ENCODE peak calls at places on chromosomes 2 and 18, in ten cellular contexts. D is cardiac muscle cell; X is fibroblast of lung; W is AML-193; Z is hepatic stellate cell; U is HCT116; O is HEK293T; T is activated gamma-delta T cell treated with Interleukin-2 at 50 U/mL for 16 hours; F is RKO; L is naive thymus-derived CD8-positive, alpha-beta T cell. N is an unnamed sample.
A peak's percentile ranks its signal among the peaks of the same experiment; 100 is the strongest.

GRCh38 chr2:86790828-86791561 is at the start of gene CD8A:
- DNase-seq in F (no peak), L (peak; percentile 66), O (no peak), W (peak; percentile 30), D (no peak), U (no peak), T (no peak), Z (no peak), X (peak; percentile 20), N (peak; percentile 76)

GRCh38 chr2:107585851-107586250 is 240.8 kb upstream of the RGPD4 start:
- DNase-seq in D (no peak), T (no peak), W (no peak), F (no peak), L (no peak), U (no peak), O (no peak), X (no peak), Z (no peak), N (no peak)

GRCh38 chr2:196268538-196269338 is 97.4 kb upstream of the STK17B start:
- DNase-seq in L (no peak), T (no peak), O (no peak), D (no peak), F (no peak), U (no peak), W (peak; percentile 75), X (peak; percentile 78), Z (no peak), N (no peak)

GRCh38 chr2:230520875-230521155 is 104.8 kb downstream of the SP100 start:
- DNase-seq in F (peak; percentile 54), X (peak; percentile 40), D (no peak), T (no peak), L (no peak), Z (no peak), O (no peak), U (no peak), W (no peak), N (no peak)

GRCh38 chr2:38098351-38099095 is 22.6 kb upstream of the CYP1B1 start:
- DNase-seq in T (no peak), X (no peak), Z (no peak), O (no peak), F (no peak), L (no peak), W (no peak), D (no peak), U (no peak), N (no peak)

GRCh38 chr2:222904557-222905258 is 43.9 kb downstream of the ACSL3 start:
- DNase-seq in X (peak; percentile 97), O (no peak), W (no peak), F (no peak), L (no peak), D (no peak), U (no peak), Z (peak; percentile 81), T (no peak), N (no peak)

GRCh38 chr2:20304411-20304810 is 46.2 kb downstream of the PUM2 start:
- DNase-seq in Z (peak; percentile 35), F (no peak), T (no peak), U (no peak), X (peak; percentile 77), D (no peak), L (no peak), O (no peak), W (no peak), N (no peak)

GRCh38 chr2:24269270-24269669 is 91.1 kb downstream of the ITSN2 start:
- DNase-seq in O (no peak), U (no peak), D (no peak), Z (no peak), X (no peak), L (no peak), W (no peak), T (no peak), F (peak; percentile 95), N (no peak)

GRCh38 chr2:139122711-139123158 is 342.5 kb upstream of the NXPH2 start:
- DNase-seq in T (no peak), U (peak; percentile 80), L (no peak), D (no peak), W (no peak), F (peak; percentile 71), X (no peak), O (no peak), Z (no peak), N (no peak)

GRCh38 chr2:128319773-128320608 is 1.3 kb upstream of the HS6ST1 start:
- DNase-seq in T (no peak), W (no peak), X (no peak), F (no peak), Z (no peak), U (no peak), O (no peak), L (no peak), D (no peak), N (no peak)

GRCh38 chr2:67917332-67918054 is 145.3 kb downstream of the C1D start:
- DNase-seq in X (peak; percentile 79), O (no peak), W (no peak), L (no peak), T (no peak), F (peak; percentile 56), D (no peak), U (no peak), Z (peak; percentile 67), N (no peak)

GRCh38 chr18:8380926-8381325 is 228.3 kb upstream of the RAB12 start:
- DNase-seq in O (no peak), X (no peak), Z (no peak), L (no peak), F (no peak), T (no peak), D (no peak), U (no peak), W (no peak), N (no peak)

GRCh38 chr2:111705206-111705605 is 178.8 kb downstream of the ANAPC1 start:
- DNase-seq in W (no peak), T (no peak), F (no peak), Z (no peak), D (no peak), X (no peak), L (no peak), U (no peak), O (no peak), N (no peak)

GRCh38 chr2:28317390-28317789 is 75.3 kb upstream of the FOSL2 start:
- DNase-seq in L (no peak), X (no peak), T (no peak), W (no peak), U (no peak), O (no peak), D (no peak), F (no peak), Z (no peak), N (no peak)

GRCh38 chr2:177242136-177242987 is 22.2 kb downstream of the NFE2L2 start:
- DNase-seq in F (peak; percentile 93), L (no peak), Z (peak; percentile 88), U (peak; percentile 83), W (no peak), D (no peak), O (peak; percentile 66), X (peak; percentile 97), T (no peak), N (no peak)

GRCh38 chr2:144364988-144365738 is 154.8 kb downstream of the ZEB2 start:
- DNase-seq in O (no peak), U (no peak), Z (no peak), W (no peak), X (no peak), L (no peak), T (no peak), D (no peak), F (no peak), N (no peak)

GRCh38 chr18:56200381-56200831 is 438.0 kb downstream of the TXNL1 start:
- DNase-seq in X (peak; percentile 47), D (no peak), T (no peak), Z (peak; percentile 15), O (no peak), L (no peak), F (peak; percentile 3), U (no peak), W (no peak), N (no peak)

GRCh38 chr2:99111945-99112344 is 29.6 kb upstream of the C2orf15 start:
- DNase-seq in T (no peak), O (no peak), U (no peak), Z (no peak), W (no peak), L (no peak), D (no peak), X (no peak), F (no peak), N (no peak)

GRCh38 chr2:79619976-79620375 is 107.1 kb downstream of the CTNNA2 start:
- DNase-seq in Z (no peak), X (no peak), W (no peak), U (no peak), L (no peak), T (no peak), D (no peak), F (no peak), O (no peak), N (no peak)

GRCh38 chr18:58407649-58408407 is 221.1 kb downstream of the ALPK2 start:
- DNase-seq in U (no peak), W (no peak), L (no peak), D (no peak), Z (no peak), T (no peak), F (no peak), X (no peak), O (no peak), N (no peak)

GRCh38 chr2:204477358-204477950 is 67.8 kb upstream of the PARD3B start:
- DNase-seq in W (no peak), F (no peak), T (no peak), U (no peak), L (no peak), X (no peak), D (no peak), Z (no peak), O (no peak), N (no peak)

GRCh38 chr18:52313213-52313612 is 26.8 kb upstream of the DCC start:
- DNase-seq in L (no peak), F (no peak), D (no peak), O (no peak), Z (no peak), X (no peak), T (no peak), W (no peak), U (no peak), N (no peak)

GRCh38 chr2:100818003-100818605 is 1.8 kb upstream of the NPAS2 start:
- DNase-seq in X (peak; percentile 63), L (no peak), U (peak; percentile 7), D (no peak), Z (peak; percentile 14), O (no peak), W (no peak), F (no peak), T (no peak), N (no peak)

GRCh38 chr18:4203525-4203924 is 251.6 kb downstream of the DLGAP1 start:
- DNase-seq in T (no peak), O (no peak), Z (no peak), D (no peak), U (no peak), F (no peak), L (no peak), W (no peak), X (no peak), N (no peak)

GRCh38 chr2:82215212-82215611 is 1910.7 kb upstream of the LRRTM1 start:
- DNase-seq in X (no peak), F (no peak), W (no peak), Z (no peak), L (no peak), D (no peak), T (no peak), U (no peak), O (no peak), N (no peak)

GRCh38 chr2:182416861-182417260 is 10.0 kb downstream of the PDE1A start:
- DNase-seq in F (no peak), D (no peak), O (no peak), U (no peak), W (no peak), L (no peak), T (no peak), X (no peak), Z (no peak), N (no peak)

GRCh38 chr18:11751305-11752115 is 62.4 kb downstream of the GNAL start:
- DNase-seq in Z (no peak), D (no peak), F (no peak), X (no peak), O (no peak), L (no peak), U (no peak), T (no peak), W (no peak), N (no peak)

GRCh38 chr2:65092791-65093190 is 36.6 kb downstream of the CEP68 start:
- DNase-seq in O (no peak), Z (no peak), L (no peak), T (no peak), F (no peak), X (no peak), W (no peak), U (no peak), D (no peak), N (no peak)

N was measured in effector memory CD8-positive, alpha-beta T cell.